ENCODE peak calls at places on chromosome 12, in seven cellular contexts. Z is HepG2, O is HCT116, T is GM12878, P is K562, V is SK-N-SH, X is H1. L is an unnamed sample.

GRCh38 chr12:87160848-87161601 is 868.2 kb downstream of the C12orf50 start:
- DNase-seq in P (no peak), Z (no peak), T (no peak), V (no peak), X (no peak), O (no peak), L (no peak)

GRCh38 chr12:12010277-12011031 is 60.3 kb upstream of the BCL2L14 start:
- DNase-seq in O (no peak), X (no peak), P (no peak), T (peak; percentile 94), V (peak; percentile 59), Z (no peak), L (no peak)

GRCh38 chr12:53058674-53059433 is 9.0 kb downstream of the TNS2 start:
- DNase-seq in O (no peak), P (no peak), X (no peak), Z (no peak), T (no peak), V (no peak), L (no peak)

GRCh38 chr12:7042847-7043246 is 17.7 kb upstream of the C1S start:
- DNase-seq in Z (peak; percentile 34), X (no peak), V (peak; percentile 41), P (peak; percentile 26), T (no peak), O (peak; percentile 56), L (peak; percentile 1)

GRCh38 chr12:69933115-69933552 is 108.1 kb downstream of the MYRFL start:
- DNase-seq in V (no peak), X (peak; percentile 63), T (no peak), Z (no peak), O (no peak), P (no peak), L (peak; percentile 89)

GRCh38 chr12:116266631-116267349 is 10.7 kb downstream of the MED13L start:
- DNase-seq in V (no peak), O (no peak), X (no peak), Z (no peak), P (no peak), T (no peak), L (no peak)

GRCh38 chr12:75690556-75690955 is 179.1 kb upstream of the KRR1 start:
- DNase-seq in O (no peak), V (no peak), X (no peak), Z (no peak), P (no peak), T (no peak), L (no peak)

GRCh38 chr12:64332938-64333337 is 57.6 kb downstream of the C12orf56 start:
- DNase-seq in T (no peak), Z (no peak), P (no peak), O (no peak), X (no peak), V (no peak), L (no peak)

GRCh38 chr12:332581-333205 is 56.4 kb downstream of the KDM5A start:
- DNase-seq in V (no peak), Z (no peak), T (no peak), O (no peak), P (no peak), X (no peak), L (no peak)

GRCh38 chr12:21526053-21526452 is at the start of gene SPX:
- DNase-seq in T (no peak), O (no peak), V (no peak), Z (peak; percentile 6), P (no peak), X (no peak), L (no peak)

GRCh38 chr12:107822356-107822755 is 47.9 kb downstream of the ASCL4 start:
- DNase-seq in T (no peak), P (no peak), X (no peak), Z (no peak), O (no peak), V (no peak), L (no peak)

GRCh38 chr12:88729196-88729595 is 148.9 kb upstream of the KITLG start:
- DNase-seq in P (no peak), V (no peak), T (no peak), Z (no peak), O (no peak), X (no peak), L (no peak)

GRCh38 chr12:1533205-1533601 is 61.2 kb downstream of the FBXL14 start:
- DNase-seq in P (peak; percentile 32), V (peak; percentile 49), Z (no peak), X (no peak), T (peak; percentile 46), O (no peak), L (no peak)

GRCh38 chr12:103013741-103014140 is 56.3 kb downstream of the ASCL1 start:
- DNase-seq in O (no peak), Z (no peak), X (no peak), T (no peak), P (no peak), V (no peak), L (no peak)

GRCh38 chr12:102948941-102949352 is 8.5 kb upstream of the ASCL1 start:
- DNase-seq in O (peak; percentile 23), Z (peak; percentile 10), P (peak; percentile 54), V (peak; percentile 61), X (peak; percentile 94), T (no peak), L (peak; percentile 52)

GRCh38 chr12:120856980-120857379 is 47.2 kb downstream of the SPPL3 start:
- DNase-seq in P (no peak), O (peak; percentile 12), Z (no peak), V (no peak), T (no peak), X (no peak), L (peak; percentile 67)

GRCh38 chr12:22935090-22935489 is 310.1 kb downstream of the ETNK1 start:
- DNase-seq in X (no peak), V (no peak), P (no peak), O (no peak), T (no peak), Z (no peak), L (no peak)

GRCh38 chr12:98883231-98883630 is 238.1 kb downstream of the APAF1 start:
- DNase-seq in P (no peak), Z (no peak), X (no peak), V (no peak), T (no peak), O (no peak), L (no peak)
- TF ChIP-seq JUND in P (no peak), Z (no peak), X (no peak), V (no peak), T (no peak), O (no peak), L (no peak)

GRCh38 chr12:49264466-49264872 is 413 bp upstream of the TUBA1C start:
- DNase-seq in Z (no peak), T (no peak), V (no peak), X (no peak), P (peak; percentile 76), O (no peak), L (no peak)
- TF ChIP-seq JUND in Z (no peak), T (no peak), V (no peak), X (no peak), P (no peak), O (no peak), L (no peak)

DNA sequence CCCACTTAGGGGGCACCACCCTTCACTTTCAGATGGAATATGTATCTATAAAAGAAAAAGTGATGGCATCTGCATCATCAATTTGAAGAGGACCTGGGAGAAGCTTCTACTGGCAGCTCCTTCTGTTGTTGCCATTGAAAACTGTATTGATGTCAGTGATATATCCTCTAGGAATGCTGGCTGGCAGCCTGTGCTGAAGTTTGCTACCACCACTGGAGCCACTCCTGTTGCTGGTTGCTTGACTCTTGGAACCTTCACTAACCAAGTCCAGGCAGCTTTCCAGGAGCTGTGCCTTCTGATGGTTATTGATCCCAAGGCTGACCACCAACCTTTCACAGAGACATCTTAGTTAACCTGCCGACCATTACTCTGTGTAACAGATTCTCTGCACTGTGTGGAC is 44.7 kb downstream of the RIMKLB start:
- DNase-seq in Z (no peak), P (no peak), X (no peak), V (no peak), T (no peak), O (no peak), L (no peak)
- TF ChIP-seq JUND in Z (no peak), P (no peak), X (no peak), V (peak; percentile 42), T (no peak), O (no peak), L (no peak)

GRCh38 chr12:92926549-92926948 is 2.5 kb downstream of the EEA1 start:
- DNase-seq in V (no peak), X (no peak), O (no peak), Z (no peak), T (no peak), P (no peak), L (no peak)

GRCh38 chr12:92928431-92928961 is 599 bp downstream of the EEA1 start:
- DNase-seq in X (peak; percentile 58), O (no peak), Z (no peak), T (no peak), P (peak; percentile 64), V (peak; percentile 77), L (peak; percentile 26)

GRCh38 chr12:92928962-92929915 is at the start of gene EEA1:
- DNase-seq in P (peak; percentile 99), V (peak; percentile 99), Z (peak; percentile 91), X (peak; percentile 91), T (peak; percentile 84), O (peak; percentile 89), L (peak; percentile 96)

GRCh38 chr12:92927436-92928116 is 1.5 kb downstream of the EEA1 start:
- DNase-seq in V (no peak), P (peak; percentile 17), X (no peak), T (no peak), O (no peak), Z (peak; percentile 63), L (no peak)

DNA sequence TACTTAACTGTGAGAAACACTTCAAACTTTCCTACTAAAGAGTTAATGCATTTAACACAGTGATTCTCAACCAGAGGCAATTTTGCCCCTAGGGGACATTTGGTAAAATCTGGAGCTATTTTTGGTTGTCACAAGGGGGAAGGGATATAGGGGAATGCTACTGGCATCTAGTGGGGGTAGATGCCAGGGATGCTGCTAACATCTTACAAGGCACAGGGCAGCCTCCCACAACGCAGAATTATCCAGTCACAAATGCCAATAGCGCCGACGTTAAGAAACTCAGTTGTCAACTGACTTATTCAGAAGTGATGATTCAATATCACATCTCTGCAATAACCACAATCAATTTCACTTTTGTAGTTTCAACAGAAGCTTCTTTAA is 2.0 kb downstream of the EEA1 start:
- DNase-seq in Z (peak; percentile 29), V (peak; percentile 25), P (no peak), T (peak; percentile 44), O (no peak), X (no peak), L (no peak)
- TF ChIP-seq JUND in Z (no peak), V (no peak), P (no peak), T (no peak), O (no peak), X (no peak), L (no peak)

DNA sequence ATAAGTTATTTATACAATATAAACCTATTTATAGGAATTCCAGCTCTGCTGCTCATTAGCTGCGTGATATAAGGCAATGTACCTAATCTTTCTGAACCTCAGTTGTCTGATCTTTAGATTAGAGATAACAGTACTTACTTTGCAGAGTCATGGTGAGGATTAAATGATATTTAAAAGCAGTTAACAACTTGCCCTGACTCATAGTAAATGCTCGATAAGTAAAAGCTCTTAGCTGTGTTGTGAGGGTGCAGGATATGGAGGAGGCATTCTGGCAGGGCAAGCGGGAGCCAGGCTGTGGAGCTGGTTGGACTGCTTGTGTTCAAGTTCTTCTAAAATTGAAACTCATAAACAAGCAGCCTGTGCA is 140.0 kb upstream of the PRICKLE1 start:
- DNase-seq in T (no peak), P (no peak), Z (no peak), V (no peak), O (no peak), X (no peak), L (peak; percentile 60)
- TF ChIP-seq JUND in T (no peak), P (no peak), Z (no peak), V (no peak), O (no peak), X (no peak), L (no peak)